ENCODE peak calls at places on chromosomes 3 and 15, in five cellular contexts. E is activated CD4-positive, alpha-beta T cell treated with anti-CD3 and anti-CD28 coated beads, Interleukin-2, amount 10 ng/mL, durations not matched to agents 7 days and 5 days; G is T-helper 2 cell; P is KG1; B is fibroblast of the aortic adventitia. A is an unnamed sample.

GRCh38 chr3:42914771-42915515 is 9.0 kb downstream of the ZNF662 start:
- DNase-seq in P (no peak), E (no peak), B (no peak), G (no peak), A (peak; percentile 48)

GRCh38 chr15:51185213-51185619 is 90.5 kb upstream of the TNFAIP8L3 start:
- DNase-seq in E (no peak), G (no peak), P (no peak), B (peak; percentile 22), A (no peak)

GRCh38 chr3:154568064-154568463 is 138.1 kb upstream of the GPR149 start:
- DNase-seq in P (no peak), B (no peak), G (no peak), E (no peak), A (no peak)

GRCh38 chr15:35827156-35827555 is 281.2 kb upstream of the DPH6 start:
- DNase-seq in B (peak; percentile 13), P (no peak), E (no peak), G (no peak), A (no peak)

GRCh38 chr3:46214751-46215352 is 6.7 kb upstream of the CCR1 start:
- DNase-seq in E (no peak), B (no peak), G (no peak), P (no peak), A (no peak)

GRCh38 chr3:86969500-86970189 is 21.3 kb downstream of the VGLL3 start:
- DNase-seq in B (peak; percentile 76), P (peak; percentile 27), G (no peak), E (peak; percentile 31), A (peak; percentile 40)

GRCh38 chr3:195549931-195550519 is 6.9 kb upstream of the PPP1R2 start:
- DNase-seq in G (peak; percentile 94), E (peak; percentile 89), B (no peak), P (no peak), A (no peak)

GRCh38 chr15:78004919-78005634 is 72.4 kb downstream of the TBC1D2B start:
- DNase-seq in G (no peak), E (no peak), B (peak; percentile 85), P (no peak), A (peak; percentile 44)

GRCh38 chr3:31968391-31968926 is 12.6 kb downstream of the OSBPL10 start:
- DNase-seq in E (no peak), G (no peak), B (peak; percentile 84), P (no peak), A (peak; percentile 70)

GRCh38 chr3:71583569-71584215 is at the start of gene FOXP1:
- DNase-seq in G (peak; percentile 52), E (peak; percentile 56), B (peak; percentile 70), P (no peak), A (peak; percentile 58)

GRCh38 chr15:80382285-80382684 is 21.9 kb upstream of the ARNT2 start:
- DNase-seq in G (no peak), P (no peak), E (no peak), B (no peak), A (no peak)

GRCh38 chr3:38411591-38411990 is 42.1 kb upstream of the ACVR2B start:
- DNase-seq in E (no peak), G (no peak), B (no peak), P (no peak), A (no peak)

GRCh38 chr3:177776656-177777055 is 579.4 kb upstream of the TBL1XR1 start:
- DNase-seq in B (peak; percentile 56), P (no peak), G (no peak), E (no peak), A (peak; percentile 93)

GRCh38 chr15:84725001-84725491 is 9.1 kb upstream of the SEC11A start:
- DNase-seq in B (peak; percentile 66), G (no peak), E (peak; percentile 58), P (no peak), A (peak; percentile 78)

GRCh38 chr15:47570451-47570850 is 146.9 kb upstream of the SEMA6D start:
- DNase-seq in E (no peak), P (no peak), G (no peak), B (no peak), A (no peak)

GRCh38 chr3:195133462-195133861 is 137.5 kb downstream of the XXYLT1 start:
- DNase-seq in B (peak; percentile 93), P (no peak), G (no peak), E (peak; percentile 14), A (no peak)

GRCh38 chr3:138404121-138404520 is 30.3 kb upstream of the ESYT3 start:
- DNase-seq in G (no peak), E (no peak), P (no peak), B (no peak), A (no peak)

GRCh38 chr3:49611714-49612113 is 57.4 kb downstream of the BSN start:
- DNase-seq in P (no peak), B (peak; percentile 21), E (no peak), G (no peak), A (no peak)

GRCh38 chr3:125990253-125990970 is 21.4 kb downstream of the ROPN1B start:
- DNase-seq in B (peak; percentile 85), P (peak; percentile 41), G (peak; percentile 60), E (peak; percentile 82), A (peak; percentile 71)

GRCh38 chr3:186923241-186923640 is 7.1 kb upstream of the ST6GAL1 start:
- DNase-seq in G (no peak), E (no peak), P (no peak), B (no peak), A (no peak)

GRCh38 chr3:78481050-78481449 is 1286.7 kb downstream of the ROBO1 start:
- DNase-seq in P (no peak), E (no peak), G (no peak), B (no peak), A (no peak)

GRCh38 chr3:83523470-83524073 is 1435.2 kb upstream of the CADM2 start:
- DNase-seq in G (no peak), B (no peak), E (peak; percentile 10), P (no peak), A (peak; percentile 72)

GRCh38 chr3:59456852-59457485 is 407.1 kb upstream of the CFAP20DC start:
- DNase-seq in P (no peak), B (no peak), E (no peak), G (no peak), A (no peak)

GRCh38 chr3:38590521-38590920 is 59.0 kb downstream of the SCN5A start:
- DNase-seq in E (peak; percentile 0), P (no peak), B (no peak), G (no peak), A (no peak)

GRCh38 chr3:105598047-105598796 is 231.5 kb downstream of the ALCAM start:
- DNase-seq in P (no peak), B (peak; percentile 96), G (no peak), E (no peak), A (peak; percentile 98)

GRCh38 chr3:123324880-123325765 is 123.4 kb downstream of the SEC22A start:
- DNase-seq in E (no peak), G (no peak), P (no peak), B (no peak), A (no peak)

GRCh38 chr3:140250010-140250825 is 315.2 kb downstream of the CLSTN2 start:
- DNase-seq in P (no peak), B (no peak), E (no peak), G (no peak), A (no peak)

GRCh38 chr15:83512459-83512858 is 65.3 kb downstream of the SH3GL3 start:
- DNase-seq in P (no peak), E (no peak), B (no peak), G (no peak), A (no peak)

GRCh38 chr3:127459205-127459604 is 131.3 kb downstream of the TPRA1 start:
- DNase-seq in P (no peak), B (no peak), E (no peak), G (no peak), A (no peak)

GRCh38 chr3:171113716-171114115 is 87.2 kb upstream of the SLC2A2 start:
- DNase-seq in E (no peak), G (no peak), B (no peak), P (no peak), A (no peak)

GRCh38 chr3:155805204-155805801 is 775 bp downstream of the C3orf33 start:
- DNase-seq in E (no peak), P (no peak), G (peak; percentile 0), B (peak; percentile 30), A (no peak)

GRCh38 chr15:25182736-25183445 is 228.1 kb downstream of the SNRPN start:
- DNase-seq in P (no peak), E (no peak), G (no peak), B (no peak), A (no peak)

GRCh38 chr3:192514754-192515660 is 212.3 kb downstream of the FGF12 start:
- DNase-seq in P (no peak), E (no peak), G (no peak), B (no peak), A (no peak)